ENCODE peak calls at places on chromosomes 11 and 22, in four cellular contexts. V, S, I and T are unnamed samples. For H3K4me1, the result is how much of the 10 kb centered on the place peaks cover.

GRCh38 chr11:20672575-20672974 is 3.2 kb downstream of the NELL1 start:
- DNase-seq in V (no peak), S (no peak), I (no peak), T (no peak)

GRCh38 chr11:16820324-16821092 is 82.1 kb downstream of the C11orf58 start:
- DNase-seq in V (peak), S (peak), I (peak), T (peak)

GRCh38 chr22:38572065-38572464 is 2.1 kb upstream of the DMC1 start:
- DNase-seq in V (no peak), S (peak), I (no peak), T (peak)

GRCh38 chr11:75565221-75565814 is 3.3 kb downstream of the SERPINH1 start:
- DNase-seq in V (no peak), S (peak), I (no peak), T (no peak)

GRCh38 chr11:26573896-26574295 is 1.8 kb upstream of the MUC15 start:
- DNase-seq in V (no peak), S (no peak), I (no peak), T (no peak)

GRCh38 chr11:126697937-126698336 is 302.6 kb downstream of the KIRREL3 start:
- DNase-seq in V (no peak), S (no peak), I (no peak), T (no peak)

GRCh38 chr22:29254283-29254653 is 13.5 kb downstream of the RHBDD3 start:
- DNase-seq in V (no peak), S (no peak), I (no peak), T (no peak)

GRCh38 chr22:41725510-41726110 is 26.3 kb downstream of the MEI1 start:
- DNase-seq in V (no peak), S (no peak), I (no peak), T (no peak)

GRCh38 chr11:104892723-104893511 is 5.3 kb downstream of the CASP12 start:
- DNase-seq in V (no peak), S (no peak), I (no peak), T (no peak)

GRCh38 chr11:4167292-4167691 is 72.7 kb downstream of the RRM1 start:
- DNase-seq in V (no peak), S (no peak), I (no peak), T (no peak)

GRCh38 chr22:24985824-24986214 is 33.3 kb downstream of the KIAA1671 start:
- DNase-seq in V (no peak), S (no peak), I (no peak), T (no peak)

GRCh38 chr11:78417175-78417887 is at the start of gene GAB2:
- DNase-seq in V (peak), S (peak), I (no peak), T (no peak)

GRCh38 chr11:43987384-43988039 is 45.1 kb downstream of the C11orf96 start:
- DNase-seq in V (no peak), S (peak), I (peak), T (no peak)

GRCh38 chr22:49995413-49996191 is 17.0 kb downstream of the IL17REL start:
- DNase-seq in V (no peak), S (peak), I (no peak), T (no peak)

GRCh38 chr22:33666661-33667619 is 253.3 kb downstream of the LARGE1 start:
- DNase-seq in V (no peak), S (peak), I (no peak), T (no peak)

GRCh38 chr11:6655020-6655789 is 404 bp downstream of the DCHS1 start:
- DNase-seq in V (peak), S (no peak), I (no peak), T (no peak)

GRCh38 chr11:62560566-62561103 is 13.1 kb downstream of the EEF1G start:
- DNase-seq in V (peak), S (peak), I (peak), T (peak)

GRCh38 chr11:62569611-62570010 is 4.1 kb downstream of the EEF1G start:
- DNase-seq in V (peak), S (no peak), I (no peak), T (no peak)

GRCh38 chr11:62566247-62566646 is 7.4 kb downstream of the EEF1G start:
- DNase-seq in V (peak), S (no peak), I (no peak), T (no peak)

GRCh38 chr11:62567018-62567633 is 6.6 kb downstream of the EEF1G start:
- DNase-seq in V (peak), S (no peak), I (no peak), T (no peak)

DNA sequence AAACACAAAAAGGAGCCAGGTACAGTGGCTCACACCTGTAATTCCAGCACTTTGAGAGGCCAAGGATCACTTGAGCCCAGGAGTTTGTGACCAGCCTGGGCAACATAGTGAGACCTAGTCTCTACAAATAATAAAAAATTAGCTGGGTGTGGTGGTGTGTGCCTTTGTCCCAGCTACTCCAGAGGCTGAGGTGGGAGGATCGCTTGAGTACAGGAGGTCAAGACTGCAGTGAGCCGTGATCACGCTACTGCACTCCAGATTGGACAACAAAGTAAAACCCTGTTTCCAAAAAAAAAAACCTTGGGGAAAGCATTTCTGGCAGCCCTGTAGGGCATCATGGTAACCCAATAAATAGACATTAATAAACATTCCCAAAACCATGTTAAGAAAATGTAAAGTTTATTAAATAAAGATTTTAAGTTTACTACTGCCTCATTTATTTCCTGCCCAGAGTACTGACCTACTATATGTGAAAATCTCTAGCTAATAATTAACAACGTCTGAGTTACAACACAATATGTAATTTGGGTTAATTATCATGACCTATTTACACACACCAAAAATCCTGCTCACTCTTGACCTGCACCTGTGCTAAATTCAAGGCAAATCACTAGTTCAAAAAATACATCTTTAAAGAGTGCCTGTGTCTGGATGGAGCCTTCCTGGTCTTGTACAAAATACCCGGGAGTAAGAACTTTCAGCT is 8.4 kb downstream of the EEF1G start:
- DNase-seq in V (peak), S (no peak), I (no peak), T (no peak)
- H3K4me1 ChIP-seq in V (half or more), S (under half), I (under half), T (under half)

GRCh38 chr22:47357493-47357892 is 595.0 kb downstream of the TBC1D22A start:
- DNase-seq in V (peak), S (no peak), I (no peak), T (no peak)
- H3K4me3 ChIP-seq in V (no peak), S (no peak), I (no peak), T (no peak)

DNA sequence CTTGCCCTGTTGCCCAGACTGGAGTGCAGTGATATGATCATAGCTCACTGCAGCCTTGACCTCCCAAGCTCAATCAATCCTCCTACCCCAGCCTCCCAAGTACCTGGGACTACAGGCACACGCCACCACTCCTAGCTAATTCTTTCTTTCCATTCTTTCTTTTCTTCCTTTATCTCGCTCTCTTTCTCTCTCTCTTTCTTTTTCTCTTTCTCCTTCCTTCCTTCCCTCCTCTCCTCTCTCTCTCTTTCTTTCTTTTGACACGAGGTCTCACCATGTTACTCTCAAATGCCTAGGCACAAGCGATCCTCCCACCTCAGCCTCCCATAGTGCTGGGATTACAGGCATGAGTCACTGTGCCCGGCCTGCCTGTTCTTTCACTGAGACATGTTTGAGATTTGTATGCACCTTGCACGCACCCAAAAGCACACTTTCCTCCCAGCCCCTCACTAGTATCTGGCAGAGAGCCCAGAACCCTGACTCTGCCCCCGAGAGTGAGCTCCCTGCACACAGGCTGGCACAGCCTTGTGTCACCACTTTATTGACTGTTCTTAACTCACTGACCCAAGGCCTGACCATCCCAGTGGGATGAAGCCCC is 56.8 kb downstream of the CD6 start:
- DNase-seq in V (peak), S (peak), I (peak), T (no peak)
- TF ChIP-seq POLR2AphosphoS5 in V (peak), S (no peak), I (no peak), T (no peak)

GRCh38 chr11:125342281-125342980 is 153.6 kb downstream of the FEZ1 start:
- DNase-seq in V (peak), S (no peak), I (no peak), T (peak)

GRCh38 chr11:125343086-125343731 is 152.9 kb downstream of the FEZ1 start:
- DNase-seq in V (peak), S (no peak), I (no peak), T (no peak)

GRCh38 chr11:125343732-125344131 is 152.3 kb downstream of the FEZ1 start:
- DNase-seq in V (peak), S (no peak), I (no peak), T (no peak)

GRCh38 chr11:125338886-125339811 is 156.9 kb downstream of the FEZ1 start:
- DNase-seq in V (peak), S (no peak), I (no peak), T (no peak)

DNA sequence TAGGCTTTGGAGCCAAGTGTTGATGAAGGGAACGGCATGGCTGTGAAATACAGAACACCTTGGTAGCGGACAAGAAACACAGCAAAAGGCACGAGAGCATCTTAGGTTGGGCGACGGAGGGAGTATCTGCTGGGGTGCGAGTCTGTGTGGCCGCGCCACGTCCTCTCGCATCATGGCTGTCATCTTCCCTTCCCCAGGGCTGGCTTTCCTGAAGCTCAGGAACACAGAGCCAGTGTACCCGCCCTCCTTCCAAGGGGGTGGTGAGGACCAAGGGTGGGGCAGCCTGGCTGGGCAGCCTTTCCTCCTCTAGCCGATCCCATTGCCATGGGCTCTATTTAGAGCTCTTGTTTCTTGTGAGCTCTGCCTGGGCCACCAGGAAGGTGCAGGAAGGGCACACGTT is 154.4 kb downstream of the FEZ1 start:
- DNase-seq in V (peak), S (no peak), I (no peak), T (no peak)
- H3K4me1 ChIP-seq in V (under half), S (under half), I (under half), T (under half)